ENCODE peak calls at places on chromosomes 3 and 15, in six cellular contexts. H is brain microvascular endothelial cell, W is A549, Z is ovary, L is B cell, J is fibroblast of lung. V is an unnamed sample.

GRCh38 chr3:187939891-187940290 is 194.6 kb upstream of the BCL6 start:
- DNase-seq in J (no peak), W (no peak), Z (no peak), L (no peak), H (no peak), V (no peak)

GRCh38 chr15:81155375-81156218 is 21.5 kb downstream of the CFAP161 start:
- DNase-seq in L (no peak), Z (no peak), J (peak), H (peak), W (peak), V (peak)

GRCh38 chr3:177195941-177196472 is 1.3 kb downstream of the TBL1XR1 start:
- DNase-seq in J (no peak), W (no peak), L (peak), Z (no peak), H (no peak), V (no peak)

GRCh38 chr15:80823995-80824394 is 44.8 kb downstream of the CEMIP start:
- DNase-seq in W (no peak), H (no peak), J (no peak), Z (no peak), L (peak), V (no peak)

GRCh38 chr15:65476942-65477341 is 40.5 kb downstream of the DPP8 start:
- DNase-seq in H (peak), Z (no peak), W (no peak), L (no peak), J (peak), V (no peak)

GRCh38 chr15:63598467-63599400 is 1.5 kb downstream of the FBXL22 start:
- DNase-seq in L (no peak), W (no peak), J (peak), Z (peak), H (no peak), V (no peak)

GRCh38 chr15:56040081-56041035 is 46.9 kb upstream of the NEDD4 start:
- DNase-seq in H (peak), Z (peak), L (no peak), W (peak), J (peak), V (peak)

GRCh38 chr3:71025516-71025915 is 558.0 kb downstream of the FOXP1 start:
- DNase-seq in L (no peak), J (no peak), W (no peak), Z (no peak), H (no peak), V (no peak)

GRCh38 chr3:119175869-119176756 is 2.7 kb downstream of the UPK1B start:
- DNase-seq in H (no peak), L (no peak), J (peak), W (peak), Z (no peak), V (no peak)

GRCh38 chr3:197398301-197398878 is 100.0 kb upstream of the DLG1 start:
- DNase-seq in J (no peak), H (no peak), W (no peak), Z (no peak), L (no peak), V (peak)

GRCh38 chr3:97720417-97720816 is 44.1 kb upstream of the ARL6 start:
- DNase-seq in W (no peak), H (no peak), J (no peak), Z (no peak), L (no peak), V (no peak)

GRCh38 chr3:21345577-21345976 is 405.4 kb downstream of the ZNF385D start:
- DNase-seq in Z (no peak), L (no peak), W (no peak), H (no peak), J (no peak), V (no peak)

GRCh38 chr15:81012588-81012987 is 11.9 kb downstream of the TLNRD1 start:
- DNase-seq in Z (no peak), J (no peak), H (no peak), L (no peak), W (no peak), V (no peak)

GRCh38 chr3:78689378-78689777 is 1078.4 kb downstream of the ROBO1 start:
- DNase-seq in W (no peak), Z (no peak), L (no peak), J (no peak), H (no peak), V (no peak)

GRCh38 chr3:78687520-78687919 is 1080.3 kb downstream of the ROBO1 start:
- DNase-seq in W (no peak), J (no peak), H (no peak), L (no peak), Z (no peak), V (no peak)

DNA sequence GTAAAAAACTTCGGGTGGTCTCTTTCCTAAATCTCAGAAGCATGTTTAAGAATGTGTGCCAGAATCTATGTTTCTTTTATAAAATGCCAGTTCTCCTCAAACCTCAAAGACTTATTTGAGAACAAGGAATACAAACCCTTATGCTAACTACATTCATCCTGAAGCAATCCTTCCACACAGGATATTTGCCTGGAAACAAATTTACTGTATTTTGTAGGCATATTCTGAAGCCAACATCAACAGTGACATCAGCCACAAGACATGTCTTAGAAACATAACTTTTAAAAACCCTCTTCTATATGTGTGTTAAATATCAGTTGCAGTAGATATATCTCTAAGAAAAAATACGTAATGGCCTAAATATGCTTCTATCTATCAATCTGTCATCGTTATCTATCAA is 1077.0 kb downstream of the ROBO1 start:
- DNase-seq in H (peak), W (no peak), Z (no peak), J (peak), L (no peak), V (no peak)
- TF ChIP-seq CTCF in H (no peak), W (no peak), Z (no peak), J (no peak), L (no peak), V (no peak)

GRCh38 chr15:48025118-48025517 is 95.7 kb upstream of the SLC24A5 start:
- DNase-seq in H (no peak), W (no peak), L (no peak), Z (no peak), J (no peak), V (no peak)
- TF ChIP-seq CTCF in H (no peak), W (no peak), L (no peak), Z (no peak), J (peak), V (no peak)

DNA sequence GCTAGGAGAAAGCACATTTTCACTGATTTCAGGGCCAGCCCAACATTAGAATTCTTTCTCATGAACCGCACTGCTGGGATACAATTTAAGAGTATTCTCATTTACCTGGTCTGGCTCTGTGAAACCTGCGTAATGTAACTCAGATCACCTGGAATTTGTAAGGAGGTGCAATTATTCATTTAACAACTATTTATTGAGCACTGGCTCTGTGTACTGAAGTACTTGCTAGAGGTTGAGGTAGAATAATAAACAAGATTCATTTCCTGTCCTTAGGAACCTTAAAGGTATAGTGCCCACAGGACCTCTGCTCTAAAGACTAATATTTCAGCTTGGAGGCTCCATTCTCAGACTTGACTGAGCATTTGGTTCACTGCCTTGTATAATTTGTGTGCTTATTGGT is 242.2 kb upstream of the ZPLD1 start:
- DNase-seq in Z (no peak), J (no peak), W (no peak), H (no peak), L (no peak), V (no peak)
- TF ChIP-seq CTCF in Z (no peak), J (no peak), W (no peak), H (no peak), L (no peak), V (no peak)

DNA sequence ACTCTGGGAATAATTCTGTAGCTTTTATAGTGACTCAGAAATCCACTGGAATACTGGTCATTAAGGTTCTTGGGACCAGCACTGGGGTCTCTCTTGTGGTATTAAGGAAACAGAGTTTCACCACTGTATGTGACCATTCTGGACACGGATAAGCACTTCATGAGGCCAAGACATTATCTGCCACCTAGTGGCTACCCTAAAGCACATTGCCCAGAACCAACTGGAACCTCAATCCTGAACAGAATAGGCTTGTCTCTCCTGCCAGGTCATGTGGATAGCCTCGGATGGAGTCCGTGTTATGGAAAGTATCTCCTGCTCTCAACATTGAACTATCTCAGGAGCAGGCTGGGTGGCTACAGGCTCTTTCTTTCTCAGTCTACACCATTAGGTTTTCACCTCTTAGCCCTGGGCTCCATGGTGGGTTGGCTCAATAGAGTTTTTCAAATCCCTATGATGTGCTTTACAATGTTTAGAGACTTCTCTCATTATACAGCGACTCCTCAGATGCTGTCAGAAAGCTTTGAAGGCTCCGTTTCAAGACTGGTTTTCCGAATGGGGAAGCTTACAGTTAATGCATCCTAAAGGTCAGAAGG is 167.6 kb upstream of the ST8SIA2 start:
- DNase-seq in Z (no peak), H (no peak), J (peak), W (no peak), L (no peak), V (no peak)
- TF ChIP-seq CTCF in Z (no peak), H (peak), J (peak), W (peak), L (no peak), V (no peak)

DNA sequence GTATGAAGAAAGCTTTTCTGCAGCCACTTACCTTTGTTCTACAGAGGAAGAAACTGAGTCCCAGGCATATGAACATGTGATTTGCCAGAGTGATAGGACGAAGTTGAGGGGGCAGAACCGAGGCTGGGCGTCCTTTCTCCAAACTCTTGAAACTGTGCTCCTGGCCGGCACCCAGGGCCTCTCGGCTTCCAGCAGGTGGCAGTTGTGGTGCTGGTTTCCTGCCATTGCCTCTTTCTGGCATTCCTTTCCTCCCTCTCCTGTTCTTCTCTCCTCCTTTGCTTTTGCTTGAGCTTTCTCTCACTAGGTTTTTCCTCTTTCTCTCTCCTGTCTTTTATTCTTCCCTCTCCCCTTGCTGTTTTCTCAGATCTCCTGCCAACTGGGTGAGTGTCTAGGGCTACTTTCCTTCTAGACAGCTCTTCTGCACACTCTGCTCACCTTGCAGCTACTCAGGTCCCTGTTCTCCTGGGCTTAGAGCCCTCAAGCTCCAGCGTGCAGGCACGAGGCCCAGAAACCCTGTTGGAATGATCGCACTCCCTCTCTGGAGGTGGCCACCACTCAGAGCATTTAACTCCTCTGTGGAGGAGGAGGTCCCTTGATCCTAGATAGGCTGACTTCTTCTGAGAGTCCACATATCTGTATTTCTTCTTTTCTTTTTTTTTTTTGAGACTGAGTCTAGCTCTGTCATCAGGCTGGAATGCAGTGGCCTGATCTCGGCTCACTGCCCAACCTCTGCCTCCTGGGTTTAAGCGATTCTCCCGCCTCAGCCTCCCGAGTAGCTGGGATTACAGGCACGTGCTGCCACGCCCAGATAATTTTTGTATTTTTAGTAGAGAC is 26.2 kb downstream of the TRAK1 start:
- DNase-seq in W (peak), J (peak), Z (peak), L (no peak), H (peak), V (no peak)
- TF ChIP-seq CTCF in W (peak), J (peak), Z (no peak), L (no peak), H (peak), V (no peak)

V was measured in lower leg skin.